ENCODE peak calls at places on chromosomes 3 and 15, in four cellular contexts. T is activated T-helper 1 cell treated with anti-CD3 and anti-CD28 coated beads, Interleukin-12 subunit alpha, Interleukin-12 subunit beta, Interleukin-2, Interleukin-4 antibody, amounts not matched to agents 30 ng/mL and 10 ng/mL and 1 ng/mL, durations not matched to agents 14 hours and 24 hours and 36 hours; V is heart left ventricle; H is upper lobe of right lung. L is an unnamed sample.

GRCh38 chr3:148930785-148931184 is 60.6 kb upstream of the GYG1 start:
- DNase-seq in T (no peak), V (no peak), H (no peak), L (no peak)

GRCh38 chr3:27722957-27723802 is 1.1 kb upstream of the EOMES start:
- DNase-seq in T (no peak), V (no peak), H (no peak), L (no peak)

GRCh38 chr15:93073465-93073952 is 15.5 kb downstream of the RGMA start:
- DNase-seq in T (no peak), V (no peak), H (peak), L (peak)

GRCh38 chr3:122890077-122890484 is 95.2 kb downstream of the SLC49A4 start:
- DNase-seq in T (no peak), V (peak), H (no peak), L (peak)

GRCh38 chr3:161977063-161977462 is 480.5 kb downstream of the OTOL1 start:
- DNase-seq in T (no peak), V (no peak), H (no peak), L (no peak)

GRCh38 chr3:116579843-116580242 is 129.7 kb upstream of the TUSC7 start:
- DNase-seq in T (no peak), V (no peak), H (no peak), L (no peak)

GRCh38 chr15:61654918-61655317 is 405.3 kb downstream of the VPS13C start:
- DNase-seq in T (no peak), V (no peak), H (no peak), L (no peak)

GRCh38 chr15:90620379-90621134 is 90.8 kb downstream of the CRTC3 start:
- DNase-seq in T (no peak), V (no peak), H (no peak), L (no peak)

GRCh38 chr15:90149609-90150340 is 47.5 kb upstream of the IDH2 start:
- DNase-seq in T (no peak), V (no peak), H (no peak), L (no peak)

GRCh38 chr15:94238539-94239118 is 7.3 kb downstream of the MCTP2 start:
- DNase-seq in T (no peak), V (no peak), H (no peak), L (no peak)

GRCh38 chr3:181956122-181956521 is 244.4 kb downstream of the SOX2 start:
- DNase-seq in T (no peak), V (no peak), H (no peak), L (no peak)

GRCh38 chr15:80776420-80777045 is 2.6 kb upstream of the CEMIP start:
- DNase-seq in T (peak), V (peak), H (peak), L (peak)

GRCh38 chr15:35838422-35839150 is 292.6 kb upstream of the DPH6 start:
- DNase-seq in T (no peak), V (no peak), H (no peak), L (no peak)

GRCh38 chr3:158908187-158908762 is 106.4 kb downstream of the MFSD1 start:
- DNase-seq in T (no peak), V (no peak), H (no peak), L (no peak)